ENCODE peak calls at places on chromosomes 3 and 15, in nine cellular contexts. One of them, this sample, is unnamed.

GRCh38 chr3:170355738-170356595 is 1.5 kb upstream of the SKIL start:
- DNase-seq in WTC11: peak; percentile 28
- DNase-seq in COR-L47: peak; percentile 21
- DNase-seq in hepatic stellate cell: peak; percentile 25
- DNase-seq in stimulated activated CD8-positive, alpha-beta memory T cell treated with anti-CD3 and anti-CD28 coated beads, Interleukin-4, amount 100 ng/mL, for 1 hour: no peak
- DNase-seq in Peyer's patch: peak; percentile 61
- DNase-seq in activated T-cell treated with anti-CD3 and anti-CD28 coated beads for 1 hour: no peak
- DNase-seq in progenitor cell of endocrine pancreas: no peak
- DNase-seq in mucosa of gallbladder: peak; percentile 22
- DNase-seq in this sample: peak; percentile 61

GRCh38 chr3:123346726-123347125 is 102.2 kb downstream of the ADCY5 start:
- DNase-seq in WTC11: no peak
- DNase-seq in COR-L47: no peak
- DNase-seq in hepatic stellate cell: no peak
- DNase-seq in stimulated activated CD8-positive, alpha-beta memory T cell treated with anti-CD3 and anti-CD28 coated beads, Interleukin-4, amount 100 ng/mL, for 1 hour: no peak
- DNase-seq in Peyer's patch: no peak
- DNase-seq in activated T-cell treated with anti-CD3 and anti-CD28 coated beads for 1 hour: no peak
- DNase-seq in progenitor cell of endocrine pancreas: no peak
- DNase-seq in mucosa of gallbladder: no peak
- DNase-seq in this sample: peak; percentile 19

GRCh38 chr3:23162939-23163338 is 40.2 kb upstream of the UBE2E2 start:
- DNase-seq in WTC11: no peak
- DNase-seq in COR-L47: no peak
- DNase-seq in hepatic stellate cell: no peak
- DNase-seq in stimulated activated CD8-positive, alpha-beta memory T cell treated with anti-CD3 and anti-CD28 coated beads, Interleukin-4, amount 100 ng/mL, for 1 hour: no peak
- DNase-seq in Peyer's patch: no peak
- DNase-seq in activated T-cell treated with anti-CD3 and anti-CD28 coated beads for 1 hour: no peak
- DNase-seq in progenitor cell of endocrine pancreas: no peak
- DNase-seq in mucosa of gallbladder: no peak
- DNase-seq in this sample: no peak

GRCh38 chr3:112693186-112693585 is 52.2 kb upstream of the CCDC80 start:
- DNase-seq in WTC11: no peak
- DNase-seq in COR-L47: no peak
- DNase-seq in hepatic stellate cell: no peak
- DNase-seq in stimulated activated CD8-positive, alpha-beta memory T cell treated with anti-CD3 and anti-CD28 coated beads, Interleukin-4, amount 100 ng/mL, for 1 hour: no peak
- DNase-seq in Peyer's patch: no peak
- DNase-seq in activated T-cell treated with anti-CD3 and anti-CD28 coated beads for 1 hour: no peak
- DNase-seq in progenitor cell of endocrine pancreas: no peak
- DNase-seq in mucosa of gallbladder: no peak
- DNase-seq in this sample: no peak

GRCh38 chr3:146052791-146053310 is 108.1 kb downstream of the PLOD2 start:
- DNase-seq in WTC11: no peak
- DNase-seq in COR-L47: no peak
- DNase-seq in hepatic stellate cell: no peak
- DNase-seq in stimulated activated CD8-positive, alpha-beta memory T cell treated with anti-CD3 and anti-CD28 coated beads, Interleukin-4, amount 100 ng/mL, for 1 hour: no peak
- DNase-seq in Peyer's patch: no peak
- DNase-seq in activated T-cell treated with anti-CD3 and anti-CD28 coated beads for 1 hour: no peak
- DNase-seq in progenitor cell of endocrine pancreas: no peak
- DNase-seq in mucosa of gallbladder: no peak
- DNase-seq in this sample: no peak

GRCh38 chr3:58206406-58207011 is 4.3 kb downstream of the DNASE1L3 start:
- DNase-seq in WTC11: no peak
- DNase-seq in COR-L47: no peak
- DNase-seq in hepatic stellate cell: no peak
- DNase-seq in stimulated activated CD8-positive, alpha-beta memory T cell treated with anti-CD3 and anti-CD28 coated beads, Interleukin-4, amount 100 ng/mL, for 1 hour: no peak
- DNase-seq in Peyer's patch: no peak
- DNase-seq in activated T-cell treated with anti-CD3 and anti-CD28 coated beads for 1 hour: no peak
- DNase-seq in progenitor cell of endocrine pancreas: no peak
- DNase-seq in mucosa of gallbladder: no peak
- DNase-seq in this sample: no peak

GRCh38 chr3:124078978-124079911 is 87.3 kb upstream of the ROPN1 start:
- DNase-seq in WTC11: no peak
- DNase-seq in COR-L47: peak; percentile 63
- DNase-seq in hepatic stellate cell: peak; percentile 17
- DNase-seq in stimulated activated CD8-positive, alpha-beta memory T cell treated with anti-CD3 and anti-CD28 coated beads, Interleukin-4, amount 100 ng/mL, for 1 hour: no peak
- DNase-seq in Peyer's patch: no peak
- DNase-seq in activated T-cell treated with anti-CD3 and anti-CD28 coated beads for 1 hour: no peak
- DNase-seq in progenitor cell of endocrine pancreas: no peak
- DNase-seq in mucosa of gallbladder: no peak
- DNase-seq in this sample: no peak

GRCh38 chr3:85077018-85077417 is 118.2 kb downstream of the CADM2 start:
- DNase-seq in WTC11: no peak
- DNase-seq in COR-L47: no peak
- DNase-seq in hepatic stellate cell: no peak
- DNase-seq in stimulated activated CD8-positive, alpha-beta memory T cell treated with anti-CD3 and anti-CD28 coated beads, Interleukin-4, amount 100 ng/mL, for 1 hour: no peak
- DNase-seq in Peyer's patch: no peak
- DNase-seq in activated T-cell treated with anti-CD3 and anti-CD28 coated beads for 1 hour: no peak
- DNase-seq in progenitor cell of endocrine pancreas: no peak
- DNase-seq in mucosa of gallbladder: no peak
- DNase-seq in this sample: no peak

GRCh38 chr3:181329024-181329423 is 339.5 kb upstream of the DNAJC19 start:
- DNase-seq in WTC11: no peak
- DNase-seq in COR-L47: peak; percentile 55
- DNase-seq in hepatic stellate cell: no peak
- DNase-seq in stimulated activated CD8-positive, alpha-beta memory T cell treated with anti-CD3 and anti-CD28 coated beads, Interleukin-4, amount 100 ng/mL, for 1 hour: no peak
- DNase-seq in Peyer's patch: no peak
- DNase-seq in activated T-cell treated with anti-CD3 and anti-CD28 coated beads for 1 hour: no peak
- DNase-seq in progenitor cell of endocrine pancreas: no peak
- DNase-seq in mucosa of gallbladder: no peak
- DNase-seq in this sample: no peak

GRCh38 chr3:148755570-148755969 is 57.9 kb downstream of the AGTR1 start:
- DNase-seq in WTC11: no peak
- DNase-seq in COR-L47: no peak
- DNase-seq in hepatic stellate cell: no peak
- DNase-seq in stimulated activated CD8-positive, alpha-beta memory T cell treated with anti-CD3 and anti-CD28 coated beads, Interleukin-4, amount 100 ng/mL, for 1 hour: no peak
- DNase-seq in Peyer's patch: no peak
- DNase-seq in activated T-cell treated with anti-CD3 and anti-CD28 coated beads for 1 hour: no peak
- DNase-seq in progenitor cell of endocrine pancreas: no peak
- DNase-seq in mucosa of gallbladder: no peak
- DNase-seq in this sample: no peak

GRCh38 chr15:94607176-94607654 is 375.9 kb downstream of the MCTP2 start:
- DNase-seq in WTC11: no peak
- DNase-seq in COR-L47: no peak
- DNase-seq in hepatic stellate cell: no peak
- DNase-seq in stimulated activated CD8-positive, alpha-beta memory T cell treated with anti-CD3 and anti-CD28 coated beads, Interleukin-4, amount 100 ng/mL, for 1 hour: no peak
- DNase-seq in Peyer's patch: no peak
- DNase-seq in activated T-cell treated with anti-CD3 and anti-CD28 coated beads for 1 hour: no peak
- DNase-seq in progenitor cell of endocrine pancreas: no peak
- DNase-seq in mucosa of gallbladder: peak; percentile 15
- DNase-seq in this sample: no peak

GRCh38 chr15:38696120-38696727 is 131.6 kb upstream of the RASGRP1 start:
- DNase-seq in WTC11: no peak
- DNase-seq in COR-L47: no peak
- DNase-seq in hepatic stellate cell: peak; percentile 47
- DNase-seq in stimulated activated CD8-positive, alpha-beta memory T cell treated with anti-CD3 and anti-CD28 coated beads, Interleukin-4, amount 100 ng/mL, for 1 hour: no peak
- DNase-seq in Peyer's patch: no peak
- DNase-seq in activated T-cell treated with anti-CD3 and anti-CD28 coated beads for 1 hour: peak; percentile 46
- DNase-seq in progenitor cell of endocrine pancreas: no peak
- DNase-seq in mucosa of gallbladder: no peak
- DNase-seq in this sample: no peak

GRCh38 chr3:16377196-16377595 is 112.2 kb downstream of the OXNAD1 start:
- DNase-seq in WTC11: no peak
- DNase-seq in COR-L47: no peak
- DNase-seq in hepatic stellate cell: no peak
- DNase-seq in stimulated activated CD8-positive, alpha-beta memory T cell treated with anti-CD3 and anti-CD28 coated beads, Interleukin-4, amount 100 ng/mL, for 1 hour: no peak
- DNase-seq in Peyer's patch: peak; percentile 24
- DNase-seq in activated T-cell treated with anti-CD3 and anti-CD28 coated beads for 1 hour: no peak
- DNase-seq in progenitor cell of endocrine pancreas: no peak
- DNase-seq in mucosa of gallbladder: no peak
- DNase-seq in this sample: no peak

GRCh38 chr3:46947981-46948791 is 28.4 kb downstream of the CCDC12 start:
- DNase-seq in WTC11: no peak
- DNase-seq in COR-L47: no peak
- DNase-seq in hepatic stellate cell: no peak
- DNase-seq in stimulated activated CD8-positive, alpha-beta memory T cell treated with anti-CD3 and anti-CD28 coated beads, Interleukin-4, amount 100 ng/mL, for 1 hour: no peak
- DNase-seq in Peyer's patch: no peak
- DNase-seq in activated T-cell treated with anti-CD3 and anti-CD28 coated beads for 1 hour: peak; percentile 52
- DNase-seq in progenitor cell of endocrine pancreas: no peak
- DNase-seq in mucosa of gallbladder: peak; percentile 89
- DNase-seq in this sample: peak; percentile 86

GRCh38 chr3:126419151-126419703 is 24.5 kb downstream of the CFAP100 start:
- DNase-seq in WTC11: no peak
- DNase-seq in COR-L47: no peak
- DNase-seq in hepatic stellate cell: no peak
- DNase-seq in stimulated activated CD8-positive, alpha-beta memory T cell treated with anti-CD3 and anti-CD28 coated beads, Interleukin-4, amount 100 ng/mL, for 1 hour: no peak
- DNase-seq in Peyer's patch: no peak
- DNase-seq in activated T-cell treated with anti-CD3 and anti-CD28 coated beads for 1 hour: no peak
- DNase-seq in progenitor cell of endocrine pancreas: no peak
- DNase-seq in mucosa of gallbladder: no peak
- DNase-seq in this sample: peak; percentile 17

GRCh38 chr3:58404396-58404795 is 29.2 kb downstream of the PDHB start:
- DNase-seq in WTC11: no peak
- DNase-seq in COR-L47: no peak
- DNase-seq in hepatic stellate cell: peak; percentile 62
- DNase-seq in stimulated activated CD8-positive, alpha-beta memory T cell treated with anti-CD3 and anti-CD28 coated beads, Interleukin-4, amount 100 ng/mL, for 1 hour: no peak
- DNase-seq in Peyer's patch: no peak
- DNase-seq in activated T-cell treated with anti-CD3 and anti-CD28 coated beads for 1 hour: no peak
- DNase-seq in progenitor cell of endocrine pancreas: no peak
- DNase-seq in mucosa of gallbladder: no peak
- DNase-seq in this sample: no peak

GRCh38 chr3:196499807-196500524 is 3.6 kb downstream of the RNF168 start:
- DNase-seq in WTC11: no peak
- DNase-seq in COR-L47: no peak
- DNase-seq in hepatic stellate cell: no peak
- DNase-seq in stimulated activated CD8-positive, alpha-beta memory T cell treated with anti-CD3 and anti-CD28 coated beads, Interleukin-4, amount 100 ng/mL, for 1 hour: no peak
- DNase-seq in Peyer's patch: no peak
- DNase-seq in activated T-cell treated with anti-CD3 and anti-CD28 coated beads for 1 hour: no peak
- DNase-seq in progenitor cell of endocrine pancreas: no peak
- DNase-seq in mucosa of gallbladder: no peak
- DNase-seq in this sample: no peak

GRCh38 chr3:17639765-17640164 is 102.7 kb downstream of the TBC1D5 start:
- DNase-seq in WTC11: no peak
- DNase-seq in COR-L47: no peak
- DNase-seq in hepatic stellate cell: peak; percentile 8
- DNase-seq in stimulated activated CD8-positive, alpha-beta memory T cell treated with anti-CD3 and anti-CD28 coated beads, Interleukin-4, amount 100 ng/mL, for 1 hour: no peak
- DNase-seq in Peyer's patch: no peak
- DNase-seq in activated T-cell treated with anti-CD3 and anti-CD28 coated beads for 1 hour: no peak
- DNase-seq in progenitor cell of endocrine pancreas: no peak
- DNase-seq in mucosa of gallbladder: no peak
- DNase-seq in this sample: no peak

GRCh38 chr3:128236667-128237066 is 83.4 kb downstream of the EEFSEC start:
- DNase-seq in WTC11: no peak
- DNase-seq in COR-L47: peak; percentile 82
- DNase-seq in hepatic stellate cell: no peak
- DNase-seq in stimulated activated CD8-positive, alpha-beta memory T cell treated with anti-CD3 and anti-CD28 coated beads, Interleukin-4, amount 100 ng/mL, for 1 hour: no peak
- DNase-seq in Peyer's patch: no peak
- DNase-seq in activated T-cell treated with anti-CD3 and anti-CD28 coated beads for 1 hour: no peak
- DNase-seq in progenitor cell of endocrine pancreas: no peak
- DNase-seq in mucosa of gallbladder: no peak
- DNase-seq in this sample: no peak

GRCh38 chr15:56356616-56357015 is 8.6 kb upstream of the TEX9 start:
- DNase-seq in WTC11: no peak
- DNase-seq in COR-L47: peak; percentile 45
- DNase-seq in hepatic stellate cell: no peak
- DNase-seq in stimulated activated CD8-positive, alpha-beta memory T cell treated with anti-CD3 and anti-CD28 coated beads, Interleukin-4, amount 100 ng/mL, for 1 hour: no peak
- DNase-seq in Peyer's patch: no peak
- DNase-seq in activated T-cell treated with anti-CD3 and anti-CD28 coated beads for 1 hour: no peak
- DNase-seq in progenitor cell of endocrine pancreas: no peak
- DNase-seq in mucosa of gallbladder: no peak
- DNase-seq in this sample: no peak

GRCh38 chr15:88257311-88257901 is 867 bp upstream of the NTRK3 start:
- DNase-seq in WTC11: peak; percentile 43
- DNase-seq in COR-L47: no peak
- DNase-seq in hepatic stellate cell: no peak
- DNase-seq in stimulated activated CD8-positive, alpha-beta memory T cell treated with anti-CD3 and anti-CD28 coated beads, Interleukin-4, amount 100 ng/mL, for 1 hour: no peak
- DNase-seq in Peyer's patch: no peak
- DNase-seq in activated T-cell treated with anti-CD3 and anti-CD28 coated beads for 1 hour: no peak
- DNase-seq in progenitor cell of endocrine pancreas: no peak
- DNase-seq in mucosa of gallbladder: no peak
- DNase-seq in this sample: no peak

GRCh38 chr3:131077904-131078303 is 51.2 kb downstream of the NEK11 start:
- DNase-seq in WTC11: peak; percentile 26
- DNase-seq in COR-L47: no peak
- DNase-seq in hepatic stellate cell: no peak
- DNase-seq in stimulated activated CD8-positive, alpha-beta memory T cell treated with anti-CD3 and anti-CD28 coated beads, Interleukin-4, amount 100 ng/mL, for 1 hour: no peak
- DNase-seq in Peyer's patch: no peak
- DNase-seq in activated T-cell treated with anti-CD3 and anti-CD28 coated beads for 1 hour: no peak
- DNase-seq in progenitor cell of endocrine pancreas: no peak
- DNase-seq in mucosa of gallbladder: no peak
- DNase-seq in this sample: no peak

GRCh38 chr3:3141939-3142338 is 15.2 kb downstream of the TRNT1 start:
- DNase-seq in WTC11: no peak
- DNase-seq in COR-L47: no peak
- DNase-seq in hepatic stellate cell: no peak
- DNase-seq in stimulated activated CD8-positive, alpha-beta memory T cell treated with anti-CD3 and anti-CD28 coated beads, Interleukin-4, amount 100 ng/mL, for 1 hour: no peak
- DNase-seq in Peyer's patch: no peak
- DNase-seq in activated T-cell treated with anti-CD3 and anti-CD28 coated beads for 1 hour: no peak
- DNase-seq in progenitor cell of endocrine pancreas: no peak
- DNase-seq in mucosa of gallbladder: no peak
- DNase-seq in this sample: no peak

GRCh38 chr3:169118666-169119370 is 544.7 kb downstream of the MECOM start:
- DNase-seq in WTC11: no peak
- DNase-seq in COR-L47: peak; percentile 83
- DNase-seq in hepatic stellate cell: no peak
- DNase-seq in stimulated activated CD8-positive, alpha-beta memory T cell treated with anti-CD3 and anti-CD28 coated beads, Interleukin-4, amount 100 ng/mL, for 1 hour: no peak
- DNase-seq in Peyer's patch: no peak
- DNase-seq in activated T-cell treated with anti-CD3 and anti-CD28 coated beads for 1 hour: no peak
- DNase-seq in progenitor cell of endocrine pancreas: no peak
- DNase-seq in mucosa of gallbladder: no peak
- DNase-seq in this sample: no peak

GRCh38 chr15:41838400-41838897 is at the start of gene PLA2G4B:
- DNase-seq in WTC11: no peak
- DNase-seq in COR-L47: no peak
- DNase-seq in hepatic stellate cell: no peak
- DNase-seq in stimulated activated CD8-positive, alpha-beta memory T cell treated with anti-CD3 and anti-CD28 coated beads, Interleukin-4, amount 100 ng/mL, for 1 hour: no peak
- DNase-seq in Peyer's patch: no peak
- DNase-seq in activated T-cell treated with anti-CD3 and anti-CD28 coated beads for 1 hour: no peak
- DNase-seq in progenitor cell of endocrine pancreas: no peak
- DNase-seq in mucosa of gallbladder: peak; percentile 85
- DNase-seq in this sample: no peak

GRCh38 chr3:194265996-194266657 is 85.0 kb downstream of the CPN2 start:
- DNase-seq in WTC11: no peak
- DNase-seq in COR-L47: no peak
- DNase-seq in hepatic stellate cell: no peak
- DNase-seq in stimulated activated CD8-positive, alpha-beta memory T cell treated with anti-CD3 and anti-CD28 coated beads, Interleukin-4, amount 100 ng/mL, for 1 hour: no peak
- DNase-seq in Peyer's patch: no peak
- DNase-seq in activated T-cell treated with anti-CD3 and anti-CD28 coated beads for 1 hour: no peak
- DNase-seq in progenitor cell of endocrine pancreas: no peak
- DNase-seq in mucosa of gallbladder: no peak
- DNase-seq in this sample: no peak

GRCh38 chr3:158531334-158531733 is 39.7 kb upstream of the MLF1 start:
- DNase-seq in WTC11: no peak
- DNase-seq in COR-L47: peak; percentile 18
- DNase-seq in hepatic stellate cell: no peak
- DNase-seq in stimulated activated CD8-positive, alpha-beta memory T cell treated with anti-CD3 and anti-CD28 coated beads, Interleukin-4, amount 100 ng/mL, for 1 hour: no peak
- DNase-seq in Peyer's patch: no peak
- DNase-seq in activated T-cell treated with anti-CD3 and anti-CD28 coated beads for 1 hour: no peak
- DNase-seq in progenitor cell of endocrine pancreas: no peak
- DNase-seq in mucosa of gallbladder: no peak
- DNase-seq in this sample: no peak

GRCh38 chr3:195208183-195208582 is 62.8 kb downstream of the XXYLT1 start:
- DNase-seq in WTC11: no peak
- DNase-seq in COR-L47: no peak
- DNase-seq in hepatic stellate cell: no peak
- DNase-seq in stimulated activated CD8-positive, alpha-beta memory T cell treated with anti-CD3 and anti-CD28 coated beads, Interleukin-4, amount 100 ng/mL, for 1 hour: no peak
- DNase-seq in Peyer's patch: peak; percentile 47
- DNase-seq in activated T-cell treated with anti-CD3 and anti-CD28 coated beads for 1 hour: no peak
- DNase-seq in progenitor cell of endocrine pancreas: no peak
- DNase-seq in mucosa of gallbladder: peak; percentile 3
- DNase-seq in this sample: no peak

GRCh38 chr3:194592798-194593752 is 40.1 kb downstream of the TMEM44 start:
- DNase-seq in WTC11: no peak
- DNase-seq in COR-L47: no peak
- DNase-seq in hepatic stellate cell: peak; percentile 95
- DNase-seq in stimulated activated CD8-positive, alpha-beta memory T cell treated with anti-CD3 and anti-CD28 coated beads, Interleukin-4, amount 100 ng/mL, for 1 hour: no peak
- DNase-seq in Peyer's patch: no peak
- DNase-seq in activated T-cell treated with anti-CD3 and anti-CD28 coated beads for 1 hour: no peak
- DNase-seq in progenitor cell of endocrine pancreas: no peak
- DNase-seq in mucosa of gallbladder: no peak
- DNase-seq in this sample: no peak

GRCh38 chr3:79297242-79297641 is 470.6 kb downstream of the ROBO1 start:
- DNase-seq in WTC11: no peak
- DNase-seq in COR-L47: peak; percentile 43
- DNase-seq in hepatic stellate cell: peak; percentile 78
- DNase-seq in stimulated activated CD8-positive, alpha-beta memory T cell treated with anti-CD3 and anti-CD28 coated beads, Interleukin-4, amount 100 ng/mL, for 1 hour: no peak
- DNase-seq in Peyer's patch: no peak
- DNase-seq in activated T-cell treated with anti-CD3 and anti-CD28 coated beads for 1 hour: no peak
- DNase-seq in progenitor cell of endocrine pancreas: no peak
- DNase-seq in mucosa of gallbladder: no peak
- DNase-seq in this sample: no peak

GRCh38 chr3:134613006-134613520 is 37.8 kb downstream of the KY start:
- DNase-seq in WTC11: no peak
- DNase-seq in COR-L47: no peak
- DNase-seq in hepatic stellate cell: no peak
- DNase-seq in stimulated activated CD8-positive, alpha-beta memory T cell treated with anti-CD3 and anti-CD28 coated beads, Interleukin-4, amount 100 ng/mL, for 1 hour: no peak
- DNase-seq in Peyer's patch: no peak
- DNase-seq in activated T-cell treated with anti-CD3 and anti-CD28 coated beads for 1 hour: no peak
- DNase-seq in progenitor cell of endocrine pancreas: no peak
- DNase-seq in mucosa of gallbladder: no peak
- DNase-seq in this sample: no peak